ENCODE peak calls at places on chromosomes 7 and 10, in five cellular contexts. One of them, this sample, is unnamed.

GRCh38 chr7:155656891-155657290 is 12.4 kb downstream of the RBM33 start:
- DNase-seq in Caki2: no peak
- DNase-seq in mucosa of gallbladder: no peak
- DNase-seq in activated CD4-positive, alpha-beta T cell treated with anti-CD3 and anti-CD28 coated beads for 48 hours: no peak
- DNase-seq in stimulated activated CD8-positive, alpha-beta memory T cell treated with anti-CD3 and anti-CD28 coated beads, Interleukin-2, amount 100 ng/mL, for 48 hours: no peak
- DNase-seq in this sample: no peak

GRCh38 chr7:127252380-127252718 is 392 bp downstream of the GRM8 start:
- DNase-seq in Caki2: no peak
- DNase-seq in mucosa of gallbladder: no peak
- DNase-seq in activated CD4-positive, alpha-beta T cell treated with anti-CD3 and anti-CD28 coated beads for 48 hours: no peak
- DNase-seq in stimulated activated CD8-positive, alpha-beta memory T cell treated with anti-CD3 and anti-CD28 coated beads, Interleukin-2, amount 100 ng/mL, for 48 hours: no peak
- DNase-seq in this sample: no peak

GRCh38 chr10:117461766-117462423 is 80.7 kb upstream of the EMX2 start:
- DNase-seq in Caki2: peak
- DNase-seq in mucosa of gallbladder: no peak
- DNase-seq in activated CD4-positive, alpha-beta T cell treated with anti-CD3 and anti-CD28 coated beads for 48 hours: no peak
- DNase-seq in stimulated activated CD8-positive, alpha-beta memory T cell treated with anti-CD3 and anti-CD28 coated beads, Interleukin-2, amount 100 ng/mL, for 48 hours: no peak
- DNase-seq in this sample: no peak

GRCh38 chr7:108307246-108307982 is 148.8 kb downstream of the NRCAM start:
- DNase-seq in Caki2: no peak
- DNase-seq in mucosa of gallbladder: no peak
- DNase-seq in activated CD4-positive, alpha-beta T cell treated with anti-CD3 and anti-CD28 coated beads for 48 hours: no peak
- DNase-seq in stimulated activated CD8-positive, alpha-beta memory T cell treated with anti-CD3 and anti-CD28 coated beads, Interleukin-2, amount 100 ng/mL, for 48 hours: no peak
- DNase-seq in this sample: no peak

GRCh38 chr10:98433881-98434732 is 12.6 kb downstream of the HPS1 start:
- DNase-seq in Caki2: peak
- DNase-seq in mucosa of gallbladder: no peak
- DNase-seq in activated CD4-positive, alpha-beta T cell treated with anti-CD3 and anti-CD28 coated beads for 48 hours: no peak
- DNase-seq in stimulated activated CD8-positive, alpha-beta memory T cell treated with anti-CD3 and anti-CD28 coated beads, Interleukin-2, amount 100 ng/mL, for 48 hours: no peak
- DNase-seq in this sample: no peak

GRCh38 chr7:20895563-20895962 is 108.9 kb upstream of the SP8 start:
- DNase-seq in Caki2: no peak
- DNase-seq in mucosa of gallbladder: no peak
- DNase-seq in activated CD4-positive, alpha-beta T cell treated with anti-CD3 and anti-CD28 coated beads for 48 hours: no peak
- DNase-seq in stimulated activated CD8-positive, alpha-beta memory T cell treated with anti-CD3 and anti-CD28 coated beads, Interleukin-2, amount 100 ng/mL, for 48 hours: no peak
- DNase-seq in this sample: no peak

GRCh38 chr10:470339-471003 is 219.0 kb downstream of the DIP2C start:
- DNase-seq in Caki2: no peak
- DNase-seq in mucosa of gallbladder: no peak
- DNase-seq in activated CD4-positive, alpha-beta T cell treated with anti-CD3 and anti-CD28 coated beads for 48 hours: peak
- DNase-seq in stimulated activated CD8-positive, alpha-beta memory T cell treated with anti-CD3 and anti-CD28 coated beads, Interleukin-2, amount 100 ng/mL, for 48 hours: no peak
- DNase-seq in this sample: no peak

GRCh38 chr10:43042503-43043341 is 34.1 kb upstream of the RET start:
- DNase-seq in Caki2: no peak
- DNase-seq in mucosa of gallbladder: no peak
- DNase-seq in activated CD4-positive, alpha-beta T cell treated with anti-CD3 and anti-CD28 coated beads for 48 hours: no peak
- DNase-seq in stimulated activated CD8-positive, alpha-beta memory T cell treated with anti-CD3 and anti-CD28 coated beads, Interleukin-2, amount 100 ng/mL, for 48 hours: no peak
- DNase-seq in this sample: no peak

GRCh38 chr10:130215076-130215917 is 79.1 kb downstream of the GLRX3 start:
- DNase-seq in Caki2: no peak
- DNase-seq in mucosa of gallbladder: no peak
- DNase-seq in activated CD4-positive, alpha-beta T cell treated with anti-CD3 and anti-CD28 coated beads for 48 hours: no peak
- DNase-seq in stimulated activated CD8-positive, alpha-beta memory T cell treated with anti-CD3 and anti-CD28 coated beads, Interleukin-2, amount 100 ng/mL, for 48 hours: no peak
- DNase-seq in this sample: no peak

GRCh38 chr10:54869022-54869421 is 68.0 kb upstream of the PCDH15 start:
- DNase-seq in Caki2: no peak
- DNase-seq in mucosa of gallbladder: no peak
- DNase-seq in activated CD4-positive, alpha-beta T cell treated with anti-CD3 and anti-CD28 coated beads for 48 hours: no peak
- DNase-seq in stimulated activated CD8-positive, alpha-beta memory T cell treated with anti-CD3 and anti-CD28 coated beads, Interleukin-2, amount 100 ng/mL, for 48 hours: no peak
- DNase-seq in this sample: no peak

GRCh38 chr10:29615195-29615594 is 19.6 kb downstream of the SVIL start:
- DNase-seq in Caki2: no peak
- DNase-seq in mucosa of gallbladder: no peak
- DNase-seq in activated CD4-positive, alpha-beta T cell treated with anti-CD3 and anti-CD28 coated beads for 48 hours: no peak
- DNase-seq in stimulated activated CD8-positive, alpha-beta memory T cell treated with anti-CD3 and anti-CD28 coated beads, Interleukin-2, amount 100 ng/mL, for 48 hours: no peak
- DNase-seq in this sample: no peak

GRCh38 chr7:84412161-84412969 is 217.8 kb upstream of the SEMA3A start:
- DNase-seq in Caki2: peak
- DNase-seq in mucosa of gallbladder: no peak
- DNase-seq in activated CD4-positive, alpha-beta T cell treated with anti-CD3 and anti-CD28 coated beads for 48 hours: no peak
- DNase-seq in stimulated activated CD8-positive, alpha-beta memory T cell treated with anti-CD3 and anti-CD28 coated beads, Interleukin-2, amount 100 ng/mL, for 48 hours: no peak
- DNase-seq in this sample: no peak

GRCh38 chr7:48454750-48455192 is 283.5 kb downstream of the ABCA13 start:
- DNase-seq in Caki2: no peak
- DNase-seq in mucosa of gallbladder: no peak
- DNase-seq in activated CD4-positive, alpha-beta T cell treated with anti-CD3 and anti-CD28 coated beads for 48 hours: no peak
- DNase-seq in stimulated activated CD8-positive, alpha-beta memory T cell treated with anti-CD3 and anti-CD28 coated beads, Interleukin-2, amount 100 ng/mL, for 48 hours: no peak
- DNase-seq in this sample: no peak

GRCh38 chr10:85317827-85318226 is 989.4 kb downstream of the CCSER2 start:
- DNase-seq in Caki2: no peak
- DNase-seq in mucosa of gallbladder: no peak
- DNase-seq in activated CD4-positive, alpha-beta T cell treated with anti-CD3 and anti-CD28 coated beads for 48 hours: no peak
- DNase-seq in stimulated activated CD8-positive, alpha-beta memory T cell treated with anti-CD3 and anti-CD28 coated beads, Interleukin-2, amount 100 ng/mL, for 48 hours: no peak
- DNase-seq in this sample: no peak

GRCh38 chr7:47379629-47380324 is 202.1 kb downstream of the TNS3 start:
- DNase-seq in Caki2: peak
- DNase-seq in mucosa of gallbladder: peak
- DNase-seq in activated CD4-positive, alpha-beta T cell treated with anti-CD3 and anti-CD28 coated beads for 48 hours: no peak
- DNase-seq in stimulated activated CD8-positive, alpha-beta memory T cell treated with anti-CD3 and anti-CD28 coated beads, Interleukin-2, amount 100 ng/mL, for 48 hours: no peak
- DNase-seq in this sample: no peak

GRCh38 chr7:68694656-68695055 is 903.6 kb upstream of the AUTS2 start:
- DNase-seq in Caki2: no peak
- DNase-seq in mucosa of gallbladder: no peak
- DNase-seq in activated CD4-positive, alpha-beta T cell treated with anti-CD3 and anti-CD28 coated beads for 48 hours: no peak
- DNase-seq in stimulated activated CD8-positive, alpha-beta memory T cell treated with anti-CD3 and anti-CD28 coated beads, Interleukin-2, amount 100 ng/mL, for 48 hours: no peak
- DNase-seq in this sample: no peak

GRCh38 chr7:100089458-100090201 is 861 bp downstream of the COPS6 start:
- DNase-seq in Caki2: no peak
- DNase-seq in mucosa of gallbladder: no peak
- DNase-seq in activated CD4-positive, alpha-beta T cell treated with anti-CD3 and anti-CD28 coated beads for 48 hours: no peak
- DNase-seq in stimulated activated CD8-positive, alpha-beta memory T cell treated with anti-CD3 and anti-CD28 coated beads, Interleukin-2, amount 100 ng/mL, for 48 hours: no peak
- DNase-seq in this sample: no peak

GRCh38 chr7:7923818-7924217 is 44.8 kb upstream of the GLCCI1 start:
- DNase-seq in Caki2: no peak
- DNase-seq in mucosa of gallbladder: no peak
- DNase-seq in activated CD4-positive, alpha-beta T cell treated with anti-CD3 and anti-CD28 coated beads for 48 hours: no peak
- DNase-seq in stimulated activated CD8-positive, alpha-beta memory T cell treated with anti-CD3 and anti-CD28 coated beads, Interleukin-2, amount 100 ng/mL, for 48 hours: no peak
- DNase-seq in this sample: no peak

GRCh38 chr7:88259656-88260380 is 40.0 kb upstream of the SRI start:
- DNase-seq in Caki2: no peak
- DNase-seq in mucosa of gallbladder: no peak
- DNase-seq in activated CD4-positive, alpha-beta T cell treated with anti-CD3 and anti-CD28 coated beads for 48 hours: no peak
- DNase-seq in stimulated activated CD8-positive, alpha-beta memory T cell treated with anti-CD3 and anti-CD28 coated beads, Interleukin-2, amount 100 ng/mL, for 48 hours: no peak
- DNase-seq in this sample: no peak

GRCh38 chr10:5659702-5660528 is 6.5 kb downstream of the ASB13 start:
- DNase-seq in Caki2: peak
- DNase-seq in mucosa of gallbladder: peak
- DNase-seq in activated CD4-positive, alpha-beta T cell treated with anti-CD3 and anti-CD28 coated beads for 48 hours: peak
- DNase-seq in stimulated activated CD8-positive, alpha-beta memory T cell treated with anti-CD3 and anti-CD28 coated beads, Interleukin-2, amount 100 ng/mL, for 48 hours: no peak
- DNase-seq in this sample: no peak

GRCh38 chr7:133829336-133829897 is 297.7 kb upstream of the LRGUK start:
- DNase-seq in Caki2: peak
- DNase-seq in mucosa of gallbladder: no peak
- DNase-seq in activated CD4-positive, alpha-beta T cell treated with anti-CD3 and anti-CD28 coated beads for 48 hours: no peak
- DNase-seq in stimulated activated CD8-positive, alpha-beta memory T cell treated with anti-CD3 and anti-CD28 coated beads, Interleukin-2, amount 100 ng/mL, for 48 hours: no peak
- DNase-seq in this sample: no peak

GRCh38 chr10:5291501-5292195 is 73.1 kb upstream of the UCN3 start:
- DNase-seq in Caki2: peak
- DNase-seq in mucosa of gallbladder: peak
- DNase-seq in activated CD4-positive, alpha-beta T cell treated with anti-CD3 and anti-CD28 coated beads for 48 hours: peak
- DNase-seq in stimulated activated CD8-positive, alpha-beta memory T cell treated with anti-CD3 and anti-CD28 coated beads, Interleukin-2, amount 100 ng/mL, for 48 hours: peak
- DNase-seq in this sample: no peak

GRCh38 chr7:132930881-132931280 is 151.0 kb downstream of the CHCHD3 start:
- DNase-seq in Caki2: no peak
- DNase-seq in mucosa of gallbladder: no peak
- DNase-seq in activated CD4-positive, alpha-beta T cell treated with anti-CD3 and anti-CD28 coated beads for 48 hours: no peak
- DNase-seq in stimulated activated CD8-positive, alpha-beta memory T cell treated with anti-CD3 and anti-CD28 coated beads, Interleukin-2, amount 100 ng/mL, for 48 hours: no peak
- DNase-seq in this sample: no peak

GRCh38 chr7:157543276-157543675 is 206.5 kb downstream of the DNAJB6 start:
- DNase-seq in Caki2: no peak
- DNase-seq in mucosa of gallbladder: no peak
- DNase-seq in activated CD4-positive, alpha-beta T cell treated with anti-CD3 and anti-CD28 coated beads for 48 hours: no peak
- DNase-seq in stimulated activated CD8-positive, alpha-beta memory T cell treated with anti-CD3 and anti-CD28 coated beads, Interleukin-2, amount 100 ng/mL, for 48 hours: no peak
- DNase-seq in this sample: no peak

GRCh38 chr10:63072951-63073350 is 60.2 kb upstream of the NRBF2 start:
- DNase-seq in Caki2: no peak
- DNase-seq in mucosa of gallbladder: no peak
- DNase-seq in activated CD4-positive, alpha-beta T cell treated with anti-CD3 and anti-CD28 coated beads for 48 hours: no peak
- DNase-seq in stimulated activated CD8-positive, alpha-beta memory T cell treated with anti-CD3 and anti-CD28 coated beads, Interleukin-2, amount 100 ng/mL, for 48 hours: no peak
- DNase-seq in this sample: no peak

GRCh38 chr7:2472744-2473143 is 3.5 kb downstream of the GRIFIN start:
- DNase-seq in Caki2: no peak
- DNase-seq in mucosa of gallbladder: no peak
- DNase-seq in activated CD4-positive, alpha-beta T cell treated with anti-CD3 and anti-CD28 coated beads for 48 hours: no peak
- DNase-seq in stimulated activated CD8-positive, alpha-beta memory T cell treated with anti-CD3 and anti-CD28 coated beads, Interleukin-2, amount 100 ng/mL, for 48 hours: no peak
- DNase-seq in this sample: no peak

GRCh38 chr10:64134676-64135075 is 613.5 kb downstream of the REEP3 start:
- DNase-seq in Caki2: no peak
- DNase-seq in mucosa of gallbladder: no peak
- DNase-seq in activated CD4-positive, alpha-beta T cell treated with anti-CD3 and anti-CD28 coated beads for 48 hours: no peak
- DNase-seq in stimulated activated CD8-positive, alpha-beta memory T cell treated with anti-CD3 and anti-CD28 coated beads, Interleukin-2, amount 100 ng/mL, for 48 hours: no peak
- DNase-seq in this sample: no peak

GRCh38 chr10:77667426-77668324 is 30.1 kb upstream of the KCNMA1 start:
- DNase-seq in Caki2: no peak
- DNase-seq in mucosa of gallbladder: no peak
- DNase-seq in activated CD4-positive, alpha-beta T cell treated with anti-CD3 and anti-CD28 coated beads for 48 hours: no peak
- DNase-seq in stimulated activated CD8-positive, alpha-beta memory T cell treated with anti-CD3 and anti-CD28 coated beads, Interleukin-2, amount 100 ng/mL, for 48 hours: no peak
- DNase-seq in this sample: no peak

GRCh38 chr7:99437946-99438572 is 539 bp downstream of the PTCD1 start:
- DNase-seq in Caki2: no peak
- DNase-seq in mucosa of gallbladder: no peak
- DNase-seq in activated CD4-positive, alpha-beta T cell treated with anti-CD3 and anti-CD28 coated beads for 48 hours: no peak
- DNase-seq in stimulated activated CD8-positive, alpha-beta memory T cell treated with anti-CD3 and anti-CD28 coated beads, Interleukin-2, amount 100 ng/mL, for 48 hours: no peak
- DNase-seq in this sample: no peak

This sample was measured in GM12891.